ENCODE peak calls at places on chromosomes 2 and 18, in eight cellular contexts. One of them, this sample, is unnamed.

GRCh38 chr2:168622559-168622958 is 166.5 kb downstream of the CERS6 start:
- DNase-seq in A673: no peak
- DNase-seq in Calu3: no peak
- DNase-seq in activated CD4-positive, alpha-beta T cell treated with anti-CD3 and anti-CD28 coated beads, Interleukin-2, amount 50 U/mL, for 48 hours: no peak
- DNase-seq in GM13977: no peak
- DNase-seq in T follicular helper cell: no peak
- DNase-seq in DMS79: no peak
- DNase-seq in activated CD8-positive, alpha-beta memory T cell treated with anti-CD3 and anti-CD28 coated beads, Interleukin-2, amount 50 U/mL, for 4 hours: no peak
- DNase-seq in this sample: no peak

GRCh38 chr2:224412064-224412921 is 10.4 kb upstream of the FAM124B start:
- DNase-seq in activated CD4-positive, alpha-beta T cell treated with anti-CD3 and anti-CD28 coated beads, Interleukin-2, amount 50 U/mL, for 48 hours: no peak
- DNase-seq in T follicular helper cell: no peak
- DNase-seq in GM13977: no peak
- DNase-seq in Calu3: no peak
- DNase-seq in DMS79: no peak
- DNase-seq in A673: no peak
- DNase-seq in activated CD8-positive, alpha-beta memory T cell treated with anti-CD3 and anti-CD28 coated beads, Interleukin-2, amount 50 U/mL, for 4 hours: no peak
- DNase-seq in this sample: no peak

GRCh38 chr2:6927186-6927585 is 10.0 kb downstream of the RNF144A start:
- DNase-seq in activated CD8-positive, alpha-beta memory T cell treated with anti-CD3 and anti-CD28 coated beads, Interleukin-2, amount 50 U/mL, for 4 hours: no peak
- DNase-seq in DMS79: no peak
- DNase-seq in Calu3: no peak
- DNase-seq in GM13977: no peak
- DNase-seq in T follicular helper cell: no peak
- DNase-seq in A673: no peak
- DNase-seq in activated CD4-positive, alpha-beta T cell treated with anti-CD3 and anti-CD28 coated beads, Interleukin-2, amount 50 U/mL, for 48 hours: no peak
- DNase-seq in this sample: no peak

GRCh38 chr2:111622859-111623258 is 261.1 kb downstream of the ANAPC1 start:
- DNase-seq in activated CD8-positive, alpha-beta memory T cell treated with anti-CD3 and anti-CD28 coated beads, Interleukin-2, amount 50 U/mL, for 4 hours: no peak
- DNase-seq in DMS79: no peak
- DNase-seq in activated CD4-positive, alpha-beta T cell treated with anti-CD3 and anti-CD28 coated beads, Interleukin-2, amount 50 U/mL, for 48 hours: no peak
- DNase-seq in Calu3: no peak
- DNase-seq in GM13977: no peak
- DNase-seq in A673: no peak
- DNase-seq in T follicular helper cell: no peak
- DNase-seq in this sample: no peak

GRCh38 chr18:66553824-66554223 is 50.1 kb downstream of the CDH19 start:
- DNase-seq in T follicular helper cell: no peak
- DNase-seq in activated CD8-positive, alpha-beta memory T cell treated with anti-CD3 and anti-CD28 coated beads, Interleukin-2, amount 50 U/mL, for 4 hours: no peak
- DNase-seq in DMS79: no peak
- DNase-seq in Calu3: no peak
- DNase-seq in GM13977: no peak
- DNase-seq in activated CD4-positive, alpha-beta T cell treated with anti-CD3 and anti-CD28 coated beads, Interleukin-2, amount 50 U/mL, for 48 hours: no peak
- DNase-seq in A673: no peak
- DNase-seq in this sample: no peak

GRCh38 chr2:120596990-120597594 is 138.6 kb upstream of the GLI2 start:
- DNase-seq in activated CD4-positive, alpha-beta T cell treated with anti-CD3 and anti-CD28 coated beads, Interleukin-2, amount 50 U/mL, for 48 hours: no peak
- DNase-seq in DMS79: no peak
- DNase-seq in activated CD8-positive, alpha-beta memory T cell treated with anti-CD3 and anti-CD28 coated beads, Interleukin-2, amount 50 U/mL, for 4 hours: no peak
- DNase-seq in T follicular helper cell: no peak
- DNase-seq in A673: no peak
- DNase-seq in GM13977: no peak
- DNase-seq in Calu3: no peak
- DNase-seq in this sample: no peak

GRCh38 chr2:111100765-111101162 is 19.9 kb upstream of the BCL2L11 start:
- DNase-seq in GM13977: peak
- DNase-seq in T follicular helper cell: no peak
- DNase-seq in DMS79: no peak
- DNase-seq in activated CD8-positive, alpha-beta memory T cell treated with anti-CD3 and anti-CD28 coated beads, Interleukin-2, amount 50 U/mL, for 4 hours: no peak
- DNase-seq in A673: peak
- DNase-seq in activated CD4-positive, alpha-beta T cell treated with anti-CD3 and anti-CD28 coated beads, Interleukin-2, amount 50 U/mL, for 48 hours: peak
- DNase-seq in Calu3: no peak
- DNase-seq in this sample: no peak

GRCh38 chr2:144449028-144449406 is 70.9 kb downstream of the ZEB2 start:
- DNase-seq in GM13977: no peak
- DNase-seq in activated CD8-positive, alpha-beta memory T cell treated with anti-CD3 and anti-CD28 coated beads, Interleukin-2, amount 50 U/mL, for 4 hours: no peak
- DNase-seq in activated CD4-positive, alpha-beta T cell treated with anti-CD3 and anti-CD28 coated beads, Interleukin-2, amount 50 U/mL, for 48 hours: no peak
- DNase-seq in DMS79: no peak
- DNase-seq in A673: no peak
- DNase-seq in Calu3: no peak
- DNase-seq in T follicular helper cell: no peak
- DNase-seq in this sample: no peak

GRCh38 chr2:58762176-58762781 is 521.2 kb upstream of the FANCL start:
- DNase-seq in GM13977: no peak
- DNase-seq in A673: peak
- DNase-seq in activated CD4-positive, alpha-beta T cell treated with anti-CD3 and anti-CD28 coated beads, Interleukin-2, amount 50 U/mL, for 48 hours: peak
- DNase-seq in activated CD8-positive, alpha-beta memory T cell treated with anti-CD3 and anti-CD28 coated beads, Interleukin-2, amount 50 U/mL, for 4 hours: no peak
- DNase-seq in DMS79: no peak
- DNase-seq in T follicular helper cell: no peak
- DNase-seq in Calu3: peak
- DNase-seq in this sample: peak

GRCh38 chr2:65411056-65411795 is 21.2 kb downstream of the SPRED2 start:
- DNase-seq in DMS79: no peak
- DNase-seq in activated CD4-positive, alpha-beta T cell treated with anti-CD3 and anti-CD28 coated beads, Interleukin-2, amount 50 U/mL, for 48 hours: no peak
- DNase-seq in GM13977: no peak
- DNase-seq in Calu3: no peak
- DNase-seq in A673: no peak
- DNase-seq in activated CD8-positive, alpha-beta memory T cell treated with anti-CD3 and anti-CD28 coated beads, Interleukin-2, amount 50 U/mL, for 4 hours: no peak
- DNase-seq in T follicular helper cell: no peak
- DNase-seq in this sample: no peak

GRCh38 chr2:181779288-181779871 is 99.1 kb upstream of the NEUROD1 start:
- DNase-seq in DMS79: no peak
- DNase-seq in activated CD8-positive, alpha-beta memory T cell treated with anti-CD3 and anti-CD28 coated beads, Interleukin-2, amount 50 U/mL, for 4 hours: no peak
- DNase-seq in Calu3: no peak
- DNase-seq in GM13977: no peak
- DNase-seq in activated CD4-positive, alpha-beta T cell treated with anti-CD3 and anti-CD28 coated beads, Interleukin-2, amount 50 U/mL, for 48 hours: no peak
- DNase-seq in A673: peak
- DNase-seq in T follicular helper cell: no peak
- DNase-seq in this sample: no peak

GRCh38 chr2:101745711-101746694 is 48.5 kb downstream of the MAP4K4 start:
- DNase-seq in A673: peak
- DNase-seq in activated CD4-positive, alpha-beta T cell treated with anti-CD3 and anti-CD28 coated beads, Interleukin-2, amount 50 U/mL, for 48 hours: no peak
- DNase-seq in GM13977: no peak
- DNase-seq in T follicular helper cell: no peak
- DNase-seq in activated CD8-positive, alpha-beta memory T cell treated with anti-CD3 and anti-CD28 coated beads, Interleukin-2, amount 50 U/mL, for 4 hours: no peak
- DNase-seq in DMS79: no peak
- DNase-seq in Calu3: no peak
- DNase-seq in this sample: no peak

GRCh38 chr2:240892361-240892760 is 3.6 kb downstream of the MAB21L4 start:
- DNase-seq in Calu3: no peak
- DNase-seq in DMS79: no peak
- DNase-seq in GM13977: no peak
- DNase-seq in activated CD8-positive, alpha-beta memory T cell treated with anti-CD3 and anti-CD28 coated beads, Interleukin-2, amount 50 U/mL, for 4 hours: no peak
- DNase-seq in T follicular helper cell: no peak
- DNase-seq in activated CD4-positive, alpha-beta T cell treated with anti-CD3 and anti-CD28 coated beads, Interleukin-2, amount 50 U/mL, for 48 hours: no peak
- DNase-seq in A673: no peak
- DNase-seq in this sample: no peak

GRCh38 chr2:241803387-241804325 is 5.3 kb upstream of the NEU4 start:
- DNase-seq in T follicular helper cell: no peak
- DNase-seq in activated CD8-positive, alpha-beta memory T cell treated with anti-CD3 and anti-CD28 coated beads, Interleukin-2, amount 50 U/mL, for 4 hours: peak
- DNase-seq in GM13977: peak
- DNase-seq in A673: peak
- DNase-seq in activated CD4-positive, alpha-beta T cell treated with anti-CD3 and anti-CD28 coated beads, Interleukin-2, amount 50 U/mL, for 48 hours: peak
- DNase-seq in Calu3: peak
- DNase-seq in DMS79: no peak
- DNase-seq in this sample: no peak

GRCh38 chr2:83112863-83113262 is 1346.2 kb downstream of the SUCLG1 start:
- DNase-seq in activated CD8-positive, alpha-beta memory T cell treated with anti-CD3 and anti-CD28 coated beads, Interleukin-2, amount 50 U/mL, for 4 hours: no peak
- DNase-seq in GM13977: no peak
- DNase-seq in T follicular helper cell: no peak
- DNase-seq in Calu3: no peak
- DNase-seq in activated CD4-positive, alpha-beta T cell treated with anti-CD3 and anti-CD28 coated beads, Interleukin-2, amount 50 U/mL, for 48 hours: no peak
- DNase-seq in A673: no peak
- DNase-seq in DMS79: no peak
- DNase-seq in this sample: no peak

GRCh38 chr18:24130494-24130893 is 8.4 kb upstream of the CABYR start:
- DNase-seq in activated CD4-positive, alpha-beta T cell treated with anti-CD3 and anti-CD28 coated beads, Interleukin-2, amount 50 U/mL, for 48 hours: no peak
- DNase-seq in activated CD8-positive, alpha-beta memory T cell treated with anti-CD3 and anti-CD28 coated beads, Interleukin-2, amount 50 U/mL, for 4 hours: no peak
- DNase-seq in T follicular helper cell: no peak
- DNase-seq in DMS79: no peak
- DNase-seq in A673: no peak
- DNase-seq in Calu3: no peak
- DNase-seq in GM13977: no peak
- DNase-seq in this sample: no peak

GRCh38 chr2:32852821-32853220 is 93.9 kb upstream of the LTBP1 start:
- DNase-seq in activated CD4-positive, alpha-beta T cell treated with anti-CD3 and anti-CD28 coated beads, Interleukin-2, amount 50 U/mL, for 48 hours: no peak
- DNase-seq in A673: no peak
- DNase-seq in Calu3: no peak
- DNase-seq in GM13977: no peak
- DNase-seq in T follicular helper cell: no peak
- DNase-seq in activated CD8-positive, alpha-beta memory T cell treated with anti-CD3 and anti-CD28 coated beads, Interleukin-2, amount 50 U/mL, for 4 hours: no peak
- DNase-seq in DMS79: no peak
- DNase-seq in this sample: no peak

GRCh38 chr2:105865222-105865913 is 120.7 kb downstream of the NCK2 start:
- DNase-seq in T follicular helper cell: no peak
- DNase-seq in DMS79: peak
- DNase-seq in GM13977: no peak
- DNase-seq in activated CD4-positive, alpha-beta T cell treated with anti-CD3 and anti-CD28 coated beads, Interleukin-2, amount 50 U/mL, for 48 hours: no peak
- DNase-seq in A673: no peak
- DNase-seq in Calu3: no peak
- DNase-seq in activated CD8-positive, alpha-beta memory T cell treated with anti-CD3 and anti-CD28 coated beads, Interleukin-2, amount 50 U/mL, for 4 hours: no peak
- DNase-seq in this sample: no peak

GRCh38 chr2:3451926-3452671 is 67.2 kb downstream of the ADI1 start:
- DNase-seq in T follicular helper cell: no peak
- DNase-seq in A673: no peak
- DNase-seq in Calu3: no peak
- DNase-seq in activated CD4-positive, alpha-beta T cell treated with anti-CD3 and anti-CD28 coated beads, Interleukin-2, amount 50 U/mL, for 48 hours: no peak
- DNase-seq in GM13977: no peak
- DNase-seq in DMS79: no peak
- DNase-seq in activated CD8-positive, alpha-beta memory T cell treated with anti-CD3 and anti-CD28 coated beads, Interleukin-2, amount 50 U/mL, for 4 hours: no peak
- DNase-seq in this sample: no peak

GRCh38 chr18:59054892-59055291 is 84.8 kb upstream of the SEC11C start:
- DNase-seq in activated CD8-positive, alpha-beta memory T cell treated with anti-CD3 and anti-CD28 coated beads, Interleukin-2, amount 50 U/mL, for 4 hours: no peak
- DNase-seq in GM13977: no peak
- DNase-seq in activated CD4-positive, alpha-beta T cell treated with anti-CD3 and anti-CD28 coated beads, Interleukin-2, amount 50 U/mL, for 48 hours: no peak
- DNase-seq in Calu3: no peak
- DNase-seq in A673: peak
- DNase-seq in DMS79: no peak
- DNase-seq in T follicular helper cell: no peak
- DNase-seq in this sample: no peak

GRCh38 chr2:14632133-14632936 is at the start of gene LRATD1:
- DNase-seq in DMS79: peak
- DNase-seq in activated CD8-positive, alpha-beta memory T cell treated with anti-CD3 and anti-CD28 coated beads, Interleukin-2, amount 50 U/mL, for 4 hours: no peak
- DNase-seq in A673: peak
- DNase-seq in T follicular helper cell: no peak
- DNase-seq in Calu3: peak
- DNase-seq in GM13977: peak
- DNase-seq in activated CD4-positive, alpha-beta T cell treated with anti-CD3 and anti-CD28 coated beads, Interleukin-2, amount 50 U/mL, for 48 hours: peak
- DNase-seq in this sample: peak

GRCh38 chr2:27587025-27587424 is 4.2 kb downstream of the ZNF512 start:
- DNase-seq in Calu3: no peak
- DNase-seq in activated CD8-positive, alpha-beta memory T cell treated with anti-CD3 and anti-CD28 coated beads, Interleukin-2, amount 50 U/mL, for 4 hours: no peak
- DNase-seq in GM13977: no peak
- DNase-seq in activated CD4-positive, alpha-beta T cell treated with anti-CD3 and anti-CD28 coated beads, Interleukin-2, amount 50 U/mL, for 48 hours: peak
- DNase-seq in T follicular helper cell: no peak
- DNase-seq in DMS79: no peak
- DNase-seq in A673: no peak
- DNase-seq in this sample: no peak

GRCh38 chr2:47323822-47324171 is 79.2 kb upstream of the MSH2 start:
- DNase-seq in T follicular helper cell: no peak
- DNase-seq in A673: no peak
- DNase-seq in GM13977: no peak
- DNase-seq in DMS79: no peak
- DNase-seq in activated CD4-positive, alpha-beta T cell treated with anti-CD3 and anti-CD28 coated beads, Interleukin-2, amount 50 U/mL, for 48 hours: no peak
- DNase-seq in activated CD8-positive, alpha-beta memory T cell treated with anti-CD3 and anti-CD28 coated beads, Interleukin-2, amount 50 U/mL, for 4 hours: no peak
- DNase-seq in Calu3: no peak
- DNase-seq in this sample: no peak

GRCh38 chr2:237214963-237215362 is 129.3 kb downstream of the COPS8 start:
- DNase-seq in Calu3: no peak
- DNase-seq in GM13977: no peak
- DNase-seq in DMS79: no peak
- DNase-seq in activated CD4-positive, alpha-beta T cell treated with anti-CD3 and anti-CD28 coated beads, Interleukin-2, amount 50 U/mL, for 48 hours: no peak
- DNase-seq in T follicular helper cell: no peak
- DNase-seq in activated CD8-positive, alpha-beta memory T cell treated with anti-CD3 and anti-CD28 coated beads, Interleukin-2, amount 50 U/mL, for 4 hours: no peak
- DNase-seq in A673: no peak
- DNase-seq in this sample: no peak

GRCh38 chr2:220981926-220982325 is 590.2 kb downstream of the EPHA4 start:
- DNase-seq in Calu3: no peak
- DNase-seq in activated CD4-positive, alpha-beta T cell treated with anti-CD3 and anti-CD28 coated beads, Interleukin-2, amount 50 U/mL, for 48 hours: no peak
- DNase-seq in GM13977: no peak
- DNase-seq in DMS79: no peak
- DNase-seq in T follicular helper cell: no peak
- DNase-seq in A673: no peak
- DNase-seq in activated CD8-positive, alpha-beta memory T cell treated with anti-CD3 and anti-CD28 coated beads, Interleukin-2, amount 50 U/mL, for 4 hours: no peak
- DNase-seq in this sample: no peak

GRCh38 chr2:145615626-145616025 is 1095.7 kb upstream of the ZEB2 start:
- DNase-seq in T follicular helper cell: no peak
- DNase-seq in activated CD8-positive, alpha-beta memory T cell treated with anti-CD3 and anti-CD28 coated beads, Interleukin-2, amount 50 U/mL, for 4 hours: no peak
- DNase-seq in GM13977: no peak
- DNase-seq in Calu3: no peak
- DNase-seq in A673: no peak
- DNase-seq in DMS79: no peak
- DNase-seq in activated CD4-positive, alpha-beta T cell treated with anti-CD3 and anti-CD28 coated beads, Interleukin-2, amount 50 U/mL, for 48 hours: no peak
- DNase-seq in this sample: no peak

GRCh38 chr2:85787282-85787980 is 33.6 kb downstream of the ATOH8 start:
- DNase-seq in activated CD8-positive, alpha-beta memory T cell treated with anti-CD3 and anti-CD28 coated beads, Interleukin-2, amount 50 U/mL, for 4 hours: no peak
- DNase-seq in DMS79: no peak
- DNase-seq in GM13977: no peak
- DNase-seq in T follicular helper cell: no peak
- DNase-seq in activated CD4-positive, alpha-beta T cell treated with anti-CD3 and anti-CD28 coated beads, Interleukin-2, amount 50 U/mL, for 48 hours: no peak
- DNase-seq in A673: no peak
- DNase-seq in Calu3: no peak
- DNase-seq in this sample: no peak

GRCh38 chr2:56288863-56289580 is 105.2 kb downstream of the CCDC85A start:
- DNase-seq in activated CD4-positive, alpha-beta T cell treated with anti-CD3 and anti-CD28 coated beads, Interleukin-2, amount 50 U/mL, for 48 hours: no peak
- DNase-seq in GM13977: no peak
- DNase-seq in DMS79: no peak
- DNase-seq in activated CD8-positive, alpha-beta memory T cell treated with anti-CD3 and anti-CD28 coated beads, Interleukin-2, amount 50 U/mL, for 4 hours: no peak
- DNase-seq in A673: peak
- DNase-seq in T follicular helper cell: no peak
- DNase-seq in Calu3: no peak
- DNase-seq in this sample: no peak

GRCh38 chr2:73730810-73731209 is 6.3 kb downstream of the TPRKB start:
- DNase-seq in T follicular helper cell: no peak
- DNase-seq in A673: no peak
- DNase-seq in DMS79: no peak
- DNase-seq in activated CD8-positive, alpha-beta memory T cell treated with anti-CD3 and anti-CD28 coated beads, Interleukin-2, amount 50 U/mL, for 4 hours: no peak
- DNase-seq in activated CD4-positive, alpha-beta T cell treated with anti-CD3 and anti-CD28 coated beads, Interleukin-2, amount 50 U/mL, for 48 hours: no peak
- DNase-seq in GM13977: no peak
- DNase-seq in Calu3: no peak
- DNase-seq in this sample: no peak

GRCh38 chr2:74867841-74868658 is 34.1 kb downstream of the HK2 start:
- DNase-seq in GM13977: no peak
- DNase-seq in activated CD4-positive, alpha-beta T cell treated with anti-CD3 and anti-CD28 coated beads, Interleukin-2, amount 50 U/mL, for 48 hours: no peak
- DNase-seq in A673: no peak
- DNase-seq in DMS79: no peak
- DNase-seq in T follicular helper cell: no peak
- DNase-seq in Calu3: no peak
- DNase-seq in activated CD8-positive, alpha-beta memory T cell treated with anti-CD3 and anti-CD28 coated beads, Interleukin-2, amount 50 U/mL, for 4 hours: no peak
- DNase-seq in this sample: no peak

GRCh38 chr2:1748176-1748740 is 3.9 kb upstream of the PXDN start:
- DNase-seq in activated CD4-positive, alpha-beta T cell treated with anti-CD3 and anti-CD28 coated beads, Interleukin-2, amount 50 U/mL, for 48 hours: no peak
- DNase-seq in A673: no peak
- DNase-seq in T follicular helper cell: no peak
- DNase-seq in DMS79: no peak
- DNase-seq in activated CD8-positive, alpha-beta memory T cell treated with anti-CD3 and anti-CD28 coated beads, Interleukin-2, amount 50 U/mL, for 4 hours: no peak
- DNase-seq in Calu3: no peak
- DNase-seq in GM13977: no peak
- DNase-seq in this sample: no peak

GRCh38 chr2:26913599-26914285 is 56.7 kb upstream of the MAPRE3 start:
- DNase-seq in Calu3: no peak
- DNase-seq in activated CD4-positive, alpha-beta T cell treated with anti-CD3 and anti-CD28 coated beads, Interleukin-2, amount 50 U/mL, for 48 hours: no peak
- DNase-seq in DMS79: no peak
- DNase-seq in A673: peak
- DNase-seq in activated CD8-positive, alpha-beta memory T cell treated with anti-CD3 and anti-CD28 coated beads, Interleukin-2, amount 50 U/mL, for 4 hours: no peak
- DNase-seq in GM13977: no peak
- DNase-seq in T follicular helper cell: no peak
- DNase-seq in this sample: no peak

GRCh38 chr2:28644760-28645159 is 106.9 kb upstream of the PPP1CB start:
- DNase-seq in A673: no peak
- DNase-seq in activated CD4-positive, alpha-beta T cell treated with anti-CD3 and anti-CD28 coated beads, Interleukin-2, amount 50 U/mL, for 48 hours: no peak
- DNase-seq in DMS79: no peak
- DNase-seq in Calu3: no peak
- DNase-seq in activated CD8-positive, alpha-beta memory T cell treated with anti-CD3 and anti-CD28 coated beads, Interleukin-2, amount 50 U/mL, for 4 hours: no peak
- DNase-seq in T follicular helper cell: no peak
- DNase-seq in GM13977: no peak
- DNase-seq in this sample: no peak

GRCh38 chr18:79533591-79533990 is 137.9 kb downstream of the NFATC1 start:
- DNase-seq in activated CD8-positive, alpha-beta memory T cell treated with anti-CD3 and anti-CD28 coated beads, Interleukin-2, amount 50 U/mL, for 4 hours: peak
- DNase-seq in DMS79: no peak
- DNase-seq in activated CD4-positive, alpha-beta T cell treated with anti-CD3 and anti-CD28 coated beads, Interleukin-2, amount 50 U/mL, for 48 hours: no peak
- DNase-seq in Calu3: no peak
- DNase-seq in GM13977: no peak
- DNase-seq in A673: no peak
- DNase-seq in T follicular helper cell: no peak
- DNase-seq in this sample: no peak

This sample was measured in mesothelial cell of epicardium.